ENCODE peak calls at places on chromosomes 7 and 10, in four cellular contexts. One of them, this sample, is unnamed.

GRCh38 chr10:13193637-13194036 is 32.3 kb downstream of the MCM10 start:
- DNase-seq in NCI-H774: no peak
- DNase-seq in NCI-H1417: no peak
- DNase-seq in fibroblast of pulmonary artery: peak
- DNase-seq in this sample: no peak

GRCh38 chr10:22908837-22909236 is 19.0 kb upstream of the ARMC3 start:
- DNase-seq in NCI-H774: no peak
- DNase-seq in NCI-H1417: no peak
- DNase-seq in fibroblast of pulmonary artery: no peak
- DNase-seq in this sample: no peak

GRCh38 chr10:129809431-129809830 is 154.6 kb downstream of the EBF3 start:
- DNase-seq in NCI-H774: no peak
- DNase-seq in NCI-H1417: no peak
- DNase-seq in fibroblast of pulmonary artery: no peak
- DNase-seq in this sample: no peak

GRCh38 chr10:8230887-8231286 is 176.4 kb downstream of the GATA3 start:
- DNase-seq in NCI-H774: no peak
- DNase-seq in NCI-H1417: no peak
- DNase-seq in fibroblast of pulmonary artery: no peak
- DNase-seq in this sample: no peak

GRCh38 chr7:117666019-117666418 is 186.2 kb downstream of the CFTR start:
- DNase-seq in NCI-H774: no peak
- DNase-seq in NCI-H1417: no peak
- DNase-seq in fibroblast of pulmonary artery: peak
- DNase-seq in this sample: no peak

GRCh38 chr10:50400694-50401093 is 149.4 kb upstream of the ASAH2 start:
- DNase-seq in NCI-H774: no peak
- DNase-seq in NCI-H1417: peak
- DNase-seq in fibroblast of pulmonary artery: no peak
- DNase-seq in this sample: no peak

GRCh38 chr7:158263964-158264748 is 323.5 kb downstream of the PTPRN2 start:
- DNase-seq in NCI-H774: no peak
- DNase-seq in NCI-H1417: no peak
- DNase-seq in fibroblast of pulmonary artery: no peak
- DNase-seq in this sample: no peak

GRCh38 chr7:73828107-73828803 is 2.5 kb upstream of the CLDN4 start:
- DNase-seq in NCI-H774: peak
- DNase-seq in NCI-H1417: peak
- DNase-seq in fibroblast of pulmonary artery: peak
- DNase-seq in this sample: peak

GRCh38 chr7:43864126-43864525 is 5.2 kb downstream of the MRPS24 start:
- DNase-seq in NCI-H774: no peak
- DNase-seq in NCI-H1417: no peak
- DNase-seq in fibroblast of pulmonary artery: no peak
- DNase-seq in this sample: no peak

GRCh38 chr10:73717564-73717963 is 19.7 kb upstream of the AGAP5 start:
- DNase-seq in NCI-H774: no peak
- DNase-seq in NCI-H1417: no peak
- DNase-seq in fibroblast of pulmonary artery: no peak
- DNase-seq in this sample: no peak